ENCODE peak calls at places on chromosome 7, in seven cellular contexts. E is colonic mucosa, M is cardiac muscle cell, P is bronchial epithelial cell, O is heart right ventricle, B is fibroblast of the aortic adventitia, N is lower lobe of right lung. G is an unnamed sample.

GRCh38 chr7:132298782-132299181 is 277.5 kb downstream of the PLXNA4 start:
- DNase-seq in M (no peak), E (no peak), P (peak; percentile 64), O (no peak), B (peak; percentile 57), N (no peak), G (no peak)

GRCh38 chr7:151379193-151379520 is 30.7 kb downstream of the WDR86 start:
- DNase-seq in O (no peak), B (no peak), M (no peak), E (no peak), N (no peak), P (no peak), G (no peak)

GRCh38 chr7:159015081-159015893 is 129.4 kb downstream of the VIPR2 start:
- DNase-seq in P (no peak), M (peak; percentile 36), B (peak; percentile 1), E (no peak), N (peak; percentile 68), O (peak; percentile 73), G (no peak)

GRCh38 chr7:47483604-47484273 is 98.2 kb downstream of the TNS3 start:
- DNase-seq in E (no peak), N (no peak), P (no peak), O (no peak), M (no peak), B (peak; percentile 43), G (no peak)

GRCh38 chr7:92835851-92836488 is 403 bp downstream of the CDK6 start:
- DNase-seq in P (no peak), M (no peak), N (peak; percentile 49), E (peak; percentile 56), B (peak; percentile 31), O (no peak), G (no peak)

GRCh38 chr7:96645084-96645483 is 64.6 kb downstream of the SEM1 start:
- DNase-seq in N (no peak), M (no peak), B (no peak), E (no peak), P (no peak), O (no peak), G (no peak)

GRCh38 chr7:70043139-70043538 is 444.9 kb downstream of the AUTS2 start:
- DNase-seq in E (no peak), O (no peak), P (no peak), N (no peak), M (no peak), B (no peak), G (no peak)

GRCh38 chr7:29987821-29988317 is 1.7 kb downstream of the SCRN1 start:
- DNase-seq in N (no peak), E (no peak), P (peak; percentile 78), B (peak; percentile 90), M (no peak), O (no peak), G (peak; percentile 10)

GRCh38 chr7:15686209-15686956 is at the start of gene MEOX2:
- DNase-seq in N (peak; percentile 68), E (peak; percentile 50), O (peak; percentile 86), B (peak; percentile 70), M (peak; percentile 75), P (no peak), G (no peak)

GRCh38 chr7:148567524-148567923 is 23.0 kb upstream of the C7orf33 start:
- DNase-seq in N (no peak), P (no peak), O (no peak), E (no peak), B (no peak), M (no peak), G (no peak)

GRCh38 chr7:35908305-35909223 is 107.7 kb downstream of the SEPTIN7 start:
- DNase-seq in B (no peak), N (no peak), E (no peak), O (peak; percentile 50), P (no peak), M (no peak), G (no peak)

GRCh38 chr7:41431671-41432070 is 271.2 kb downstream of the INHBA start:
- DNase-seq in P (no peak), B (no peak), N (no peak), E (no peak), M (no peak), O (no peak), G (no peak)

GRCh38 chr7:39910108-39910869 is 39.8 kb upstream of the CDK13 start:
- DNase-seq in N (no peak), E (no peak), M (peak; percentile 44), P (no peak), O (no peak), B (peak; percentile 37), G (no peak)

DNA sequence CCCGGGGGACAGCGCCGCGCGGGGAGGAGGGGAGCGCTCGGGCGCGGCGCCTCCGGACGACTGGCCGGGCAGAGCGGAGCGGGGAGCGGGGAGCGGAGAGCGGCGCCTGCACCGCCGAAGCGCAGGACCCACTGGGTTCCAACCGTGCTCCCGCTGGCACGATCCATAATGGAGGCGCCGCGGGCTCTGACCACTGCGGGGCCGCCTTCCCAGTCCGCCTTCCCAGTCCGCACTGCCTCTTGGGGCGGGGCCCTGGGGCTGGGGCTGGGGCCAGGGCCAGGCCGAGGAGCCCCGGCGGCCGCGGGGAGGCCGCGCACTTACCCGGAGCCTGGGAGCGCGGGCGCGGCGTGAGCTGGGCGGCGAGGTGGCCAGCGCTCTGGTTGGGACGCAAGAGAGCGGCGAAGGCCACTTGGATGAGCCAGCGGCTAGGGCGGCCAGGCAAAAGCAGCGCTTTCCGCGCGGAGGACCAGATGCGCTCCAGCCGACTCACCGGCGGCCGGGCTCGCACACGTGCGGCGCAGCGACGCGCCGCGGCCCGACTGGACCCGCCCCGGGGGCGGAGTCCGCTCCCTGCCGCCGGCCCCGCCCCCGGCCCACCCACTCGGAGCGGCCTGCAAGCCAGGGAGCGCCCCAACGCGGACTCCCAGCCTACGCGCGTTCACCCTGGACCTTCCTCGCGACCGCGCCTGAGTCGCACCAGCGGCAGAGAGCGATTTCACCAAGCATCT is at the start of gene PUS7:
- DNase-seq in B (peak; percentile 82), P (peak; percentile 74), N (peak; percentile 91), E (peak; percentile 88), M (peak; percentile 94), O (peak; percentile 90), G (peak; percentile 58)
- TF ChIP-seq CTCF in B (no peak), P (no peak), N (no peak), E (no peak), M (no peak), O (no peak), G (no peak)

GRCh38 chr7:131226116-131226562 is 101.5 kb upstream of the MKLN1 start:
- DNase-seq in O (no peak), P (no peak), M (no peak), B (peak; percentile 55), E (peak; percentile 47), N (no peak), G (no peak)
- H3K4me3 ChIP-seq in O (no peak overlapping the region), P (no peak overlapping the region), M (no peak overlapping the region), B (no peak overlapping the region), E (no peak overlapping the region), N (no peak overlapping the region), G (no peak overlapping the region)

GRCh38 chr7:94276046-94276445 is 118.6 kb upstream of the COL1A2 start:
- DNase-seq in N (no peak), B (no peak), M (peak; percentile 63), E (no peak), P (no peak), O (no peak), G (no peak)

GRCh38 chr7:94277236-94277635 is 117.5 kb upstream of the COL1A2 start:
- DNase-seq in B (no peak), P (no peak), N (no peak), M (no peak), O (no peak), E (no peak), G (no peak)

GRCh38 chr7:94272821-94273583 is 121.7 kb upstream of the COL1A2 start:
- DNase-seq in N (no peak), P (no peak), B (peak; percentile 25), O (no peak), M (no peak), E (no peak), G (no peak)

GRCh38 chr7:94274828-94275227 is 119.9 kb upstream of the COL1A2 start:
- DNase-seq in E (no peak), M (no peak), B (no peak), O (no peak), N (no peak), P (no peak), G (no peak)

DNA sequence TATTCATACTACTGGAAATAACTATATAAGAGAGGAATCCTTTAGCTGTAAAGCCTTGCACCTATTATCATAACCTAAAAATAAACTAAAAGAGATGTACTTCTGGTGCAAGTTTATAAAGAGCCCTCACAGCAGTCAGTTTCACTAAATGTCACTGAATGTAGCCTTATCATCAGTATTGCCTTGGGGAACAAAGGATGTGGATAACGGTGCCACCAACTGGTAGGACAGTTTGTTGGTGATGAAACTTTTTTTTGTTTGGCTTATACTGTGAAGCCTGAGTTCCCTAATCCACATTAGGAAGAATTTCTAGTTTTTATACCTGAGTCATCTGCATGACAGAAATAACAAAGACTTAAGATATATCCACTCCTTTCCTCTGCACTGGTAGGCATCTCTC is 117.9 kb upstream of the COL1A2 start:
- DNase-seq in B (peak; percentile 73), E (no peak), P (peak; percentile 51), N (no peak), M (peak; percentile 30), O (no peak), G (no peak)
- TF ChIP-seq CTCF in B (peak; percentile 47), E (no peak), P (peak; percentile 41), N (peak; percentile 36), M (peak; percentile 27), O (no peak), G (peak; percentile 37)

DNA sequence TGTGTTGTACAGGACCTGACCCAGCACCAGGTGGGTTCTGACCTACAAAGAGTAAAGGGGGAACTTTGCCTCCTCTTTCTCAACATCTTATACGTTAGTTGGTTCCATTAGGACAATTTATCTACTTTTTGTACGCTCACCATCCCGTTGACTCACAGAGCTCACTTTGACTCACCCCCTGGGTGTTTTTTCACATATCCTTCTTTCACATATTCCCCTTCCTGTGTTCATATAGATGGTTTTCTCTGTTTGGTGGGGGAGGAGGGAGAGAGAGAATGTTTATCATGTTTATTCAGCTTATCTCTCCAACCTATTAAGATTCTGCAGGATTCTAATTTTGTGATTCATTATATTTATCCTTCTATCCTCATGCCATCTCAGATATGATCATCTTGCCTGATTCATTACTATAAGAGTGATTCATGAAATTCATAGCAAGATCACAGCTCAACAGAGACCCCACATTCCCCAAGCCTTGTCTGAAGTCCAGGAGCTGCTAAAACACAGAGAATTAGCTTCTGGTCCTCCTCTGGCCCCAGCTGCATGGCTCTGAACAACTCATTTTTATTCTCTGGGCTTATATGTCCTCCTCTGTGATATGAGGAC is 37.2 kb downstream of the PRSS2 start:
- DNase-seq in P (peak; percentile 67), B (peak; percentile 42), M (no peak), N (no peak), O (no peak), E (no peak), G (no peak)
- H3K4me3 ChIP-seq in P (no peak overlapping the region), B (no peak overlapping the region), M (no peak overlapping the region), N (no peak overlapping the region), O (no peak overlapping the region), E (no peak overlapping the region), G (no peak overlapping the region)

G was measured in LNCaP clone FGC.